ENCODE peak calls at places on chromosomes 12 and 14, in eight cellular contexts. Y, R, A, C, U, P, T and L are unnamed samples.

GRCh38 chr14:103867523-103867953 is 20.2 kb upstream of the PPP1R13B start:
- DNase-seq in P (no peak), Y (no peak), A (no peak), T (no peak), R (peak), U (no peak), C (no peak), L (no peak)

GRCh38 chr12:78938341-78939084 is 73.9 kb downstream of the SYT1 start:
- DNase-seq in C (no peak), T (no peak), P (no peak), Y (no peak), R (no peak), U (no peak), A (no peak), L (no peak)

GRCh38 chr12:10607885-10608458 is 5.4 kb downstream of the MAGOHB start:
- DNase-seq in T (no peak), A (no peak), C (no peak), U (no peak), P (peak), R (no peak), Y (no peak), L (no peak)

GRCh38 chr14:53670701-53671100 is 285.9 kb downstream of the BMP4 start:
- DNase-seq in A (no peak), R (no peak), Y (no peak), C (peak), U (no peak), P (peak), T (no peak), L (no peak)

GRCh38 chr12:30974746-30975500 is 48.4 kb downstream of the TSPAN11 start:
- DNase-seq in U (no peak), C (no peak), P (no peak), Y (no peak), A (no peak), T (no peak), R (no peak), L (no peak)

GRCh38 chr12:88309546-88309945 is 167.4 kb downstream of the TMTC3 start:
- DNase-seq in Y (no peak), R (no peak), A (no peak), P (peak), T (no peak), C (no peak), U (no peak), L (no peak)

GRCh38 chr12:40015360-40015759 is 90.5 kb downstream of the SLC2A13 start:
- DNase-seq in C (no peak), T (no peak), Y (no peak), P (peak), R (no peak), A (no peak), U (no peak), L (no peak)

GRCh38 chr12:89181271-89181920 is 170.9 kb downstream of the DUSP6 start:
- DNase-seq in T (no peak), P (peak), Y (no peak), R (no peak), C (peak), U (no peak), A (no peak), L (no peak)

GRCh38 chr12:77102123-77102522 is 36.8 kb upstream of the E2F7 start:
- DNase-seq in U (no peak), A (no peak), T (no peak), Y (no peak), R (no peak), P (peak), C (no peak), L (no peak)

GRCh38 chr12:118055865-118056773 is 4.9 kb downstream of the WSB2 start:
- DNase-seq in C (no peak), R (peak), Y (no peak), T (no peak), P (no peak), U (no peak), A (no peak), L (no peak)

GRCh38 chr12:49805409-49805808 is 22.8 kb downstream of the NCKAP5L start:
- DNase-seq in T (no peak), A (peak), Y (no peak), R (no peak), C (no peak), P (no peak), U (no peak), L (no peak)

GRCh38 chr14:104777808-104778249 is 17.7 kb downstream of the AKT1 start:
- DNase-seq in R (no peak), U (no peak), C (no peak), Y (no peak), T (no peak), A (no peak), P (no peak), L (no peak)

GRCh38 chr12:31323466-31324115 is 2.4 kb downstream of the SINHCAF start:
- DNase-seq in C (no peak), P (no peak), A (peak), T (no peak), R (peak), U (peak), Y (peak), L (peak)

GRCh38 chr14:64478634-64479250 is 13.4 kb downstream of the AKAP5 start:
- DNase-seq in C (no peak), P (peak), U (no peak), Y (no peak), R (no peak), A (no peak), T (no peak), L (no peak)

GRCh38 chr12:78192979-78193378 is 362.3 kb downstream of the NAV3 start:
- DNase-seq in C (no peak), T (no peak), R (no peak), P (peak), A (no peak), Y (no peak), U (no peak), L (no peak)

GRCh38 chr12:29929295-29929694 is 145.6 kb upstream of the TMTC1 start:
- DNase-seq in A (no peak), Y (no peak), P (no peak), R (no peak), C (no peak), U (no peak), T (no peak), L (no peak)

GRCh38 chr14:71783786-71784185 is 148.4 kb upstream of the RGS6 start:
- DNase-seq in T (no peak), U (no peak), P (no peak), Y (no peak), R (no peak), A (no peak), C (no peak), L (no peak)

GRCh38 chr14:24673059-24673458 is 39.1 kb upstream of the GZMB start:
- DNase-seq in Y (peak), T (no peak), C (no peak), U (no peak), R (no peak), A (no peak), P (no peak), L (peak)

GRCh38 chr12:55931317-55931779 is 386 bp downstream of the DGKA start:
- DNase-seq in P (no peak), Y (no peak), T (no peak), R (peak), C (no peak), U (no peak), A (peak), L (no peak)

GRCh38 chr12:52710744-52711143 is 7.4 kb upstream of the KRT77 start:
- DNase-seq in A (no peak), Y (no peak), C (no peak), R (no peak), U (no peak), T (no peak), P (no peak), L (no peak)

GRCh38 chr14:67503331-67503730 is 14.8 kb upstream of the TMEM229B start:
- DNase-seq in R (no peak), A (no peak), P (no peak), U (no peak), Y (no peak), C (no peak), T (no peak), L (no peak)

GRCh38 chr12:4775936-4776335 is 55.7 kb downstream of the GALNT8 start:
- DNase-seq in C (no peak), R (no peak), P (no peak), T (no peak), A (no peak), U (no peak), Y (no peak), L (no peak)

GRCh38 chr12:38823743-38824142 is 81.6 kb downstream of the CPNE8 start:
- DNase-seq in R (no peak), P (peak), U (no peak), C (no peak), Y (no peak), A (no peak), T (no peak), L (no peak)

GRCh38 chr12:107319536-107320030 is 226.2 kb upstream of the CRY1 start:
- DNase-seq in R (no peak), A (no peak), T (no peak), P (no peak), C (no peak), U (no peak), Y (no peak), L (no peak)

GRCh38 chr12:14431990-14432389 is 66.5 kb downstream of the ATF7IP start:
- DNase-seq in Y (no peak), A (no peak), U (no peak), R (no peak), P (no peak), C (no peak), T (no peak), L (no peak)

GRCh38 chr12:110339184-110339952 is 58.3 kb downstream of the ATP2A2 start:
- DNase-seq in U (no peak), T (no peak), A (no peak), C (no peak), R (no peak), Y (no peak), P (no peak), L (no peak)

GRCh38 chr14:104524726-104525125 is 54.8 kb upstream of the C14orf180 start:
- DNase-seq in P (no peak), T (no peak), R (no peak), A (no peak), Y (peak), C (no peak), U (no peak), L (no peak)

GRCh38 chr14:105390849-105391500 is 7.4 kb upstream of the TEX22 start:
- DNase-seq in R (no peak), C (no peak), A (no peak), P (no peak), Y (no peak), U (no peak), T (no peak), L (no peak)

GRCh38 chr12:57133916-57134315 is 5.6 kb downstream of the LRP1 start:
- DNase-seq in T (no peak), U (no peak), R (no peak), P (no peak), Y (no peak), C (no peak), A (no peak), L (no peak)

GRCh38 chr14:71433303-71433702 is 498.9 kb upstream of the RGS6 start:
- DNase-seq in Y (no peak), P (no peak), R (no peak), U (no peak), T (no peak), C (no peak), A (no peak), L (no peak)

GRCh38 chr12:45660330-45660729 is 69.2 kb upstream of the ARID2 start:
- DNase-seq in R (no peak), C (peak), A (no peak), T (no peak), P (peak), Y (no peak), U (no peak), L (no peak)

GRCh38 chr14:85714046-85714445 is 184.1 kb downstream of the FLRT2 start:
- DNase-seq in U (no peak), T (no peak), A (no peak), P (no peak), Y (no peak), R (no peak), C (no peak), L (no peak)

GRCh38 chr12:97288526-97288925 is 174.1 kb upstream of the RMST start:
- DNase-seq in C (no peak), R (no peak), Y (no peak), T (no peak), U (no peak), A (no peak), P (no peak), L (no peak)

DNA sequence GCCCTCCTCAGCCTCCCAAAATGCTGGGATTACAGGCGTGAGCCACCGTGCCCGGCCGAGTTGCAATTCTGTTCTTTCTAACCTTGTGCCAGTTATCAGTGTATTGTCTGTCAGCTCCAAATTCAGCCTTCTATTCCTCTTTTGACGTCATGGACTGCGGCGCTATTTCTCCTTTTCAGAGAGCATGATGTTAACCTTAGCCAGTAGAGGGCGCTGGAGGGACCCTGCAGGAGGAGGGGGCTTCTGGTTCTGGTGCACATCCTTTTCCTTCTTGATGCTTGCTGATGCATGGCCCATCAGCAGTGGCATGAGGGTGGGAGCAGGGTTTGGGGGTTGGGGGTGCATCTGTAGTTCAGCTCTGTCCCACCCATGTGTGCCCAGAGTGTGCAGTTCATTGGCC is 179.3 kb upstream of the RMST start:
- DNase-seq in R (no peak), P (no peak), T (no peak), A (no peak), U (no peak), Y (no peak), C (no peak), L (no peak)
- TF ChIP-seq CTCF in R (no peak), P (no peak), T (no peak), A (no peak), U (peak), Y (peak), C (no peak), L (peak)

DNA sequence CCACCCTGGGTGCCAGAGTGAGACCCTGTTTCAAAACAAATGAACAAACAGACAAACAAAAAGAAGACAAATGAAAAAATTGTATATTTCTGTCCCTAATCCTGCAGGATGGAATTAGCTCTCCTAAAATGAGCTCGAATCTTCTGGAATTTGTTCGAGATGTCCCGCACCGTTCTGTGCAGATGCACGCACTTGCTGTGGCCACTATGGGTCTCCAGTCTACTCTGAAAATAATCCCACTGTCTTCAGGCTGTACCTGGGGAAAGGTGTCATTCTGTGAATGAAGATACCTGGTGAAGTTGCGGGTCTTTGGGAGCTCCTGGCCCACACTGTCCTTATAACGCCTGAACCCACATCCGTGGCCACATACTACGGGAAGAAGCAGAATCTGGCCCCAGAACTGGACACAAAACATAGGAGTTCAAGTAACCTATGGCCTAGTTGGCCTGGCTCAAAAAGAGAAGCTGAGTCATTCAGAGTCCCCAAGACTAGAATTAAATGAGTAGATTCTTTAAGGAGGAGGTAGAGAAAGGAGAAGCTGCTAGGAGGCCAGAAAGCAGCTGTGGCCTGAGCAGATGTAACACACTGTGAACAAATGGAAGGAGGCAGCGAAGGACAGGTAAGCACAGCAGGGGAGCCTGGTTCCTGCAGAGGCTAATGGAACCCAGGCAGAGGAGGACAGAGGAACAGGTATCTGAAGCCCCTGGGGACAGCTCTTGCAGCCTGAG is 108.6 kb downstream of the FOXN3 start:
- DNase-seq in A (no peak), P (peak), Y (no peak), C (no peak), R (no peak), T (no peak), U (no peak), L (peak)
- TF ChIP-seq CTCF in A (no peak), P (no peak), Y (no peak), C (no peak), R (no peak), T (no peak), U (no peak), L (peak)

GRCh38 chr12:74903522-74903921 is 306.1 kb downstream of the KCNC2 start:
- DNase-seq in T (no peak), Y (no peak), P (peak), R (no peak), U (no peak), A (no peak), C (no peak), L (no peak)
- TF ChIP-seq CTCF in T (no peak), Y (no peak), P (peak), R (no peak), U (peak), A (no peak), C (peak), L (no peak)

GRCh38 chr14:22375321-22375930 is 213.6 kb downstream of the DAD1 start:
- DNase-seq in A (no peak), U (peak), P (peak), R (no peak), Y (no peak), C (peak), T (no peak), L (peak)
- TF ChIP-seq CTCF in A (no peak), U (peak), P (peak), R (peak), Y (peak), C (peak), T (peak), L (peak)